ENCODE peak calls at places on chromosomes 11 and 22, in five cellular contexts. J is CD4-positive, CD25-positive, alpha-beta regulatory T cell; Q is IMR-90; R is adipocyte; B is A549. U is an unnamed sample.
A peak's percentile ranks its signal among the peaks of the same experiment; 100 is the strongest.

GRCh38 chr11:121655481-121656332 is 202.9 kb upstream of the SORL1-AS1 start:
- DNase-seq in J (peak; percentile 54), Q (peak; percentile 99), R (peak; percentile 98), B (peak; percentile 73), U (peak; percentile 99)

GRCh38 chr11:122393209-122393850 is 262.2 kb upstream of the UBASH3B start:
- DNase-seq in J (no peak), Q (no peak), R (peak; percentile 26), B (no peak), U (no peak)

GRCh38 chr11:116122697-116123472 is 618.7 kb upstream of the CADM1 start:
- DNase-seq in J (no peak), Q (no peak), R (no peak), B (no peak), U (no peak)

GRCh38 chr22:35971418-35972119 is 57.1 kb downstream of the RBFOX2 start:
- DNase-seq in J (no peak), Q (peak; percentile 93), R (peak; percentile 94), B (no peak), U (peak; percentile 96)

GRCh38 chr22:50320671-50321325 is 6.0 kb downstream of the DENND6B start:
- DNase-seq in J (no peak), Q (no peak), R (no peak), B (no peak), U (no peak)

GRCh38 chr11:11569936-11570491 is 51.8 kb downstream of the GALNT18 start:
- DNase-seq in J (no peak), Q (no peak), R (no peak), B (no peak), U (peak; percentile 38)

GRCh38 chr22:31291716-31292644 is at the start of gene PIK3IP1:
- DNase-seq in J (peak; percentile 86), Q (peak; percentile 91), R (peak; percentile 94), B (peak; percentile 79), U (peak; percentile 87)

GRCh38 chr11:108654994-108655631 is 9.8 kb upstream of the DDX10 start:
- DNase-seq in J (peak; percentile 20), Q (peak; percentile 56), R (peak; percentile 75), B (peak; percentile 54), U (peak; percentile 66)

GRCh38 chr22:30094804-30095203 is 14.5 kb downstream of the HORMAD2 start:
- DNase-seq in J (no peak), Q (no peak), R (no peak), B (no peak), U (no peak)

GRCh38 chr11:45921561-45922424 is 663 bp upstream of the LARGE2 start:
- DNase-seq in J (no peak), Q (no peak), R (no peak), B (no peak), U (no peak)

GRCh38 chr11:61071208-61071681 is 31.0 kb upstream of the CD5 start:
- DNase-seq in J (peak; percentile 72), Q (no peak), R (no peak), B (no peak), U (no peak)

GRCh38 chr22:19932367-19933206 is 9.0 kb upstream of the COMT start:
- DNase-seq in J (no peak), Q (no peak), R (no peak), B (no peak), U (no peak)

GRCh38 chr11:75513250-75513649 is 12.5 kb downstream of the GDPD5 start:
- DNase-seq in J (no peak), Q (peak; percentile 92), R (no peak), B (peak; percentile 82), U (peak; percentile 50)
- H3K4me3 ChIP-seq in J (no peak overlapping the region), Q (no peak overlapping the region), R (no peak overlapping the region), B (no peak overlapping the region), U (no peak overlapping the region)

DNA sequence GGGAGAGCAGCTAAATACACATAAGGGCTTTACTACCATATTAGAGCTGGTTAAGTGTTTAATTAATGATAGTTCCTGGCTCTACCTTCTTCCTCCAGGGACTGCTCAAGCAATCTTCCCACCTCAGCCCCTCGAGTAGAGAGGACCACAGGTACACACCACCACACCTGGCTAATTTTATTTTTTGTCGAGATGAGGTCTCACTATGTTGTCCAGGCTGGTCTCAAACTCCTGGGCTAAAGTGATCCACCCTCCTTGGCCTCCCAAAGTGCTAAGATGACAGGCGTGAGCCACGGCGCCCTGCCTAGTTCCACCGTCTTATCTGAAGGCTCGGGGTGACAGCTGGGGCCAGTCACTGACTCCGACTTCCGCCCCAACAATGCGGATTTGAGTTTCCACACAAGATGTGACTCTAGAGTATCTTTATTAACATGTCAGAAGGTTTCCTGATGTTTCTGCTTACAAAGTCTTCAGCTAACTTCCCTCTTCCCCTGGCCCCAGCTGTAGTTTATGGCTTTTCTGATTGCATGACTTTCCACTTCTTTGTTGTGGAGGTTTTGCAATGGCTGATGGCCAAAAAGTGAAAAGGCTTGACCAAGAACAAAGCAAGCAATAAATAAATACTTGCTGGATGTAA is 16.8 kb downstream of the TPST2 start:
- DNase-seq in J (no peak), Q (peak; percentile 48), R (peak; percentile 13), B (no peak), U (no peak)
- H3K4me3 ChIP-seq in J (no peak overlapping the region), Q (no peak overlapping the region), R (no peak overlapping the region), B (no peak overlapping the region), U (no peak overlapping the region)

DNA sequence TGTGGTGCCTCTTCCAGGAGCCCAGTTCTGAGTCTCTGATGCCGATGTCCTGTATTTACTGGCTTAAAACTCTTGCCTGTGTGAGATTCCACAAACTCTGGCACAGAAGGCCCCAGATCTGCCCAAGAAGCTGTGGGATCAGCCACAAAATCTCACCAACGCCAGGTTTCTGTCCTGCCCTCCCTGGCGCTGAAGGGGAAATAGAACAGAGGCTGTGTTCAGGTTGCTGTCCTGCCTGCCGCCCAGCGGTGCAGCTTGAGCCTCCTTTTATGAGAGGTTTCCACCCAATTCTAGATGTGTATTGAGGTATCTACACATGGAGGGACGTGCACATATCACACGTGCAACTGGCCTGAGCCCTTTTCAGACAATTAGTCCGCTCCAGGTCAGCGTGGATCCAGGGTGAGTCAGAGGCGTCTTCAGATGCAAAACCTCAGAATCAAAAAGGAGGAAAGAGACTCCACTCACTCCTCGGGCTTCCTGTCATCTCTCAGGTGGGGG is 2.2 kb downstream of the TMEM80 start:
- DNase-seq in J (no peak), Q (peak; percentile 76), R (no peak), B (no peak), U (peak; percentile 72)
- H3K4me3 ChIP-seq in J (no peak overlapping the region), Q (no peak overlapping the region), R (peak overlapping the region; percentile 86), B (no peak overlapping the region), U (peak overlapping the region; percentile 23)

DNA sequence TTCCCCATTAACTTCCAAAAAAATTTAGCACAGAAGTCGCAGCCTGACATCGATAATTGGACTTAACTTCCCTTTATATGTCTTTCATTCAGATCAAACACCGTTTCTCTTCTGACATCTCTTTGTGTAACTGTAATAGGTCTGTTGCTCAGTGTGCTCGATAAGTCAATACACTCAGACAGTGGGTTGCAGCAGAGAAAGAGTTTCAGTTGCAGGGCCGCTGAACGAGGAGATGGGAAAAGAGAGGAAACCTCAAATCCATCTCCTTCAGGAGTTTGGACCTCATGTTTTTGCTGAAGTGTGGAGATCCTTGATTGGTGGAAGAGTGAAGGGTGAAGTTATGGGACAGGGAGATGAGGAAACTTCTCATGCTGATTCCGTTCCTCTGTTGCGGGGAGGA is 1.1 kb downstream of the SAMM50 start:
- DNase-seq in J (no peak), Q (no peak), R (peak; percentile 25), B (no peak), U (no peak)
- H3K4me3 ChIP-seq in J (peak overlapping the region; percentile 95), Q (peak overlapping the region; percentile 93), R (peak overlapping the region; percentile 93), B (peak overlapping the region; percentile 93), U (peak overlapping the region; percentile 94)

U was measured in fibroblast of mammary gland.